ENCODE peak calls at places on chromosomes 3 and 15, in four cellular contexts. One of them, this sample, is unnamed.

GRCh38 chr3:32106929-32107362 is 526 bp downstream of the GPD1L start:
- DNase-seq in body of pancreas: peak
- DNase-seq in ACHN: peak
- DNase-seq in mesothelial cell of epicardium: no peak
- DNase-seq in this sample: peak

GRCh38 chr3:60079076-60079475 is 1029.3 kb upstream of the CFAP20DC start:
- DNase-seq in body of pancreas: no peak
- DNase-seq in ACHN: no peak
- DNase-seq in mesothelial cell of epicardium: no peak
- DNase-seq in this sample: no peak

GRCh38 chr15:84929795-84930371 is 45.4 kb downstream of the SLC28A1 start:
- DNase-seq in body of pancreas: peak
- DNase-seq in ACHN: no peak
- DNase-seq in mesothelial cell of epicardium: no peak
- DNase-seq in this sample: peak

GRCh38 chr3:183298708-183299153 is 45.7 kb downstream of the B3GNT5 start:
- DNase-seq in body of pancreas: peak
- DNase-seq in ACHN: peak
- DNase-seq in mesothelial cell of epicardium: no peak
- DNase-seq in this sample: no peak

GRCh38 chr3:6644070-6644929 is 216.6 kb upstream of the GRM7 start:
- DNase-seq in body of pancreas: no peak
- DNase-seq in ACHN: no peak
- DNase-seq in mesothelial cell of epicardium: no peak
- DNase-seq in this sample: no peak

GRCh38 chr15:44087578-44088190 is 107.4 kb downstream of the FRMD5 start:
- DNase-seq in body of pancreas: no peak
- DNase-seq in ACHN: peak
- DNase-seq in mesothelial cell of epicardium: no peak
- DNase-seq in this sample: no peak

GRCh38 chr3:100252006-100252405 is 8.8 kb upstream of the TBC1D23 start:
- DNase-seq in body of pancreas: no peak
- DNase-seq in ACHN: no peak
- DNase-seq in mesothelial cell of epicardium: no peak
- DNase-seq in this sample: no peak

GRCh38 chr3:13528217-13528801 is 20.6 kb upstream of the FBLN2 start:
- DNase-seq in body of pancreas: no peak
- DNase-seq in ACHN: peak
- DNase-seq in mesothelial cell of epicardium: no peak
- DNase-seq in this sample: no peak

GRCh38 chr15:99605990-99606389 is 40.2 kb downstream of the MEF2A start:
- DNase-seq in body of pancreas: no peak
- DNase-seq in ACHN: no peak
- DNase-seq in mesothelial cell of epicardium: no peak
- DNase-seq in this sample: no peak

GRCh38 chr3:190581041-190581501 is 67.2 kb downstream of the IL1RAP start:
- DNase-seq in body of pancreas: no peak
- DNase-seq in ACHN: no peak
- DNase-seq in mesothelial cell of epicardium: no peak
- DNase-seq in this sample: no peak

GRCh38 chr3:18556503-18556902 is 131.4 kb upstream of the SATB1 start:
- DNase-seq in body of pancreas: no peak
- DNase-seq in ACHN: no peak
- DNase-seq in mesothelial cell of epicardium: no peak
- DNase-seq in this sample: no peak